ENCODE peak calls at places on chromosomes 4 and X, in five cellular contexts. E, X, S, J and Z are unnamed samples.

GRCh38 chr4:165426769-165427168 is 48.0 kb downstream of the CPE start:
- DNase-seq in J (no peak), S (no peak), E (no peak), X (no peak), Z (no peak)

GRCh38 chr4:89762311-89762710 is 74.7 kb downstream of the SNCA start:
- DNase-seq in S (no peak), J (no peak), E (no peak), X (no peak), Z (no peak)

GRCh38 chr4:41661447-41662076 is 87.0 kb downstream of the PHOX2B start:
- DNase-seq in S (peak), E (peak), X (peak), J (peak), Z (no peak)

GRCh38 chr4:74541611-74542177 is 96.8 kb downstream of the AREG start:
- DNase-seq in X (no peak), E (no peak), S (no peak), J (no peak), Z (no peak)

GRCh38 chrX:3576886-3577516 is 136.4 kb downstream of the PRKX start:
- DNase-seq in E (peak), J (peak), X (peak), S (no peak), Z (peak)

GRCh38 chrX:53440631-53441517 is 6.7 kb upstream of the HSD17B10 start:
- DNase-seq in J (peak), E (peak), S (no peak), X (peak), Z (no peak)

GRCh38 chrX:22165732-22166457 is 106.8 kb upstream of the CBLL2 start:
- DNase-seq in X (peak), J (peak), E (peak), S (no peak), Z (peak)

GRCh38 chr4:21885241-21885640 is 63.3 kb downstream of the KCNIP4 start:
- DNase-seq in X (peak), J (no peak), E (peak), S (no peak), Z (peak)

GRCh38 chrX:83819304-83819703 is 41.6 kb upstream of the CYLC1 start:
- DNase-seq in E (no peak), S (no peak), X (no peak), J (no peak), Z (no peak)

GRCh38 chrX:111868726-111869638 is 7.0 kb upstream of the TRPC5OS start:
- DNase-seq in J (no peak), X (no peak), S (no peak), E (no peak), Z (no peak)

GRCh38 chr4:187732524-187732923 is 263.0 kb upstream of the ZFP42 start:
- DNase-seq in X (no peak), E (no peak), S (no peak), J (no peak), Z (no peak)

GRCh38 chrX:1011632-1012283 is 200.7 kb downstream of the CRLF2 start:
- DNase-seq in E (no peak), S (no peak), X (no peak), J (no peak), Z (no peak)

GRCh38 chrX:151973262-151973661 is 1.2 kb downstream of the GABRE start:
- DNase-seq in E (no peak), X (no peak), J (no peak), S (no peak), Z (no peak)

GRCh38 chrX:43720082-43720481 is 64.0 kb downstream of the MAOA start:
- DNase-seq in J (no peak), S (no peak), X (no peak), E (no peak), Z (no peak)

GRCh38 chr4:24730256-24731001 is 64.9 kb upstream of the SOD3 start:
- DNase-seq in X (peak), S (no peak), J (no peak), E (peak), Z (no peak)

GRCh38 chrX:10972731-10973130 is 138.4 kb upstream of the HCCS start:
- DNase-seq in X (no peak), E (no peak), J (no peak), S (no peak), Z (no peak)

GRCh38 chrX:16946971-16947562 is 609 bp downstream of the REPS2 start:
- DNase-seq in J (no peak), S (no peak), E (no peak), X (no peak), Z (no peak)

GRCh38 chr4:126839066-126839465 is 793.7 kb upstream of the INTU start:
- DNase-seq in E (peak), J (peak), X (peak), S (no peak), Z (peak)